ENCODE peak calls at places on chromosomes 12 and 14, in five cellular contexts. V, A, Q, R and H are unnamed samples.

GRCh38 chr12:89880695-89881350 is 172.2 kb upstream of the ATP2B1 start:
- DNase-seq in V (no peak), A (peak), Q (no peak), R (no peak), H (no peak)

GRCh38 chr12:109863961-109864712 is 16.2 kb downstream of the GLTP start:
- DNase-seq in R (no peak), V (no peak), Q (peak), A (no peak), H (peak)

GRCh38 chr14:84643438-84643837 is 886.5 kb upstream of the FLRT2 start:
- DNase-seq in A (no peak), V (no peak), Q (no peak), R (no peak), H (no peak)

GRCh38 chr12:32402170-32402569 is 2.8 kb downstream of the FGD4 start:
- DNase-seq in A (no peak), Q (no peak), V (no peak), R (no peak), H (no peak)

GRCh38 chr12:40254455-40255085 is 29.8 kb downstream of the LRRK2 start:
- DNase-seq in R (no peak), A (no peak), Q (no peak), V (no peak), H (no peak)

GRCh38 chr12:121033625-121034349 is 5.3 kb downstream of the OASL start:
- DNase-seq in V (no peak), R (no peak), A (peak), Q (peak), H (no peak)

GRCh38 chr12:108131035-108131434 is 1.9 kb downstream of the WSCD2 start:
- DNase-seq in R (no peak), Q (no peak), A (no peak), V (no peak), H (no peak)

GRCh38 chr14:50225067-50225973 is 6.1 kb downstream of the SOS2 start:
- DNase-seq in V (no peak), A (no peak), Q (no peak), R (no peak), H (peak)

GRCh38 chr14:22882529-22883190 is 362 bp upstream of the REM2 start:
- DNase-seq in V (peak), Q (peak), R (peak), A (no peak), H (no peak)

GRCh38 chr12:122641976-122642375 is 61.2 kb downstream of the HCAR2 start:
- DNase-seq in R (no peak), V (no peak), A (no peak), Q (no peak), H (no peak)

GRCh38 chr14:77303417-77304156 is 17.1 kb downstream of the POMT2 start:
- DNase-seq in R (peak), V (no peak), A (no peak), Q (peak), H (peak)

GRCh38 chr12:109604902-109605536 is 31.4 kb downstream of the MVK start:
- DNase-seq in Q (no peak), A (no peak), R (no peak), V (no peak), H (no peak)

GRCh38 chr12:53561590-53561953 is 54.3 kb upstream of the NPFF start:
- DNase-seq in Q (peak), V (no peak), R (no peak), A (no peak), H (peak)

GRCh38 chr12:64600164-64600561 is 10.1 kb upstream of the RASSF3 start:
- DNase-seq in R (no peak), V (no peak), Q (no peak), A (no peak), H (no peak)

GRCh38 chr12:18658829-18659228 is 79.0 kb downstream of the PLCZ1 start:
- DNase-seq in V (no peak), Q (no peak), R (no peak), A (no peak), H (no peak)

GRCh38 chr14:75310295-75311059 is 31.8 kb downstream of the FOS start:
- DNase-seq in R (no peak), Q (peak), A (no peak), V (peak), H (no peak)

GRCh38 chr12:9255837-9256236 is 47.6 kb upstream of the PZP start:
- DNase-seq in A (no peak), V (no peak), Q (no peak), R (no peak), H (no peak)

GRCh38 chr14:104238424-104239184 is 100.2 kb downstream of the KIF26A start:
- DNase-seq in A (no peak), Q (no peak), V (peak), R (no peak), H (no peak)

GRCh38 chr12:101038289-101038871 is 171.7 kb downstream of the SLC5A8 start:
- DNase-seq in A (no peak), Q (no peak), R (no peak), V (no peak), H (no peak)

GRCh38 chr14:68848253-68848652 is 55.4 kb upstream of the ZFP36L1 start:
- DNase-seq in A (no peak), Q (no peak), V (no peak), R (no peak), H (no peak)

GRCh38 chr12:25421651-25422150 is 131.4 kb downstream of the LMNTD1 start:
- DNase-seq in R (no peak), A (no peak), Q (no peak), V (no peak), H (no peak)

GRCh38 chr14:44963775-44964380 is 1.9 kb downstream of the TOGARAM1 start:
- DNase-seq in Q (peak), V (no peak), R (no peak), A (no peak), H (peak)

GRCh38 chr12:54010053-54010971 is 1.5 kb downstream of the HOXC8 start:
- DNase-seq in V (no peak), R (no peak), A (no peak), Q (no peak), H (no peak)

GRCh38 chr12:92421701-92422100 is 276.1 kb upstream of the BTG1 start:
- DNase-seq in Q (peak), V (no peak), A (no peak), R (no peak), H (no peak)

GRCh38 chr12:2054091-2055018 is 1.6 kb downstream of the CACNA1C start:
- DNase-seq in A (no peak), Q (no peak), V (no peak), R (no peak), H (no peak)

GRCh38 chr12:56375598-56376434 is 13.2 kb upstream of the APOF start:
- DNase-seq in Q (no peak), R (no peak), A (no peak), V (no peak), H (no peak)
- TF ChIP-seq HDAC2 in Q (no peak), R (no peak), A (no peak), V (no peak), H (no peak)

GRCh38 chr12:46404733-46405132 is 32.2 kb upstream of the SLC38A2 start:
- DNase-seq in R (no peak), V (no peak), A (no peak), Q (no peak), H (no peak)

GRCh38 chr12:46403732-46404097 is 31.1 kb upstream of the SLC38A2 start:
- DNase-seq in R (no peak), A (no peak), Q (no peak), V (no peak), H (no peak)

GRCh38 chr12:46402451-46402850 is 29.9 kb upstream of the SLC38A2 start:
- DNase-seq in V (no peak), A (no peak), R (no peak), Q (no peak), H (no peak)

GRCh38 chr12:46402861-46403731 is 30.5 kb upstream of the SLC38A2 start:
- DNase-seq in R (no peak), A (no peak), V (no peak), Q (no peak), H (peak)

DNA sequence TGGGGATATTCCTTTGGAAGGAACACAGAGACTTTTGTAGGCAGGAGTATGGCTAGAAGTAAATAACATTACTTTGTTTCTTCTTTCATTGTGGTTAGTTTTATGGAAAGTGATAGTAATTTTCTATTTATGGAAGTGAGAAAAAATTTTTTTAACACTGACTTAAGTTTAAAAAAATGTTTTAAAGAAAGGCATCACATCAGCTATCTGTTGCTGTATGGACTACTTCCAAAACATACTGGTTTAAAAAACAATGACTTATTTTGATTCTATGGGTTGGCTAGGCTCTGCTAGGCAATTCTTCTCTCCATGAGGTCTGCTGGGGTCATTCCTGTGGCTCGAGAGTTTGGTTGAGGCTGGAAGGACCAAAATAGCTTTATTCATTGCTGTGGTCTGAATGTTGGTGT is 31.7 kb upstream of the SLC38A2 start:
- DNase-seq in V (no peak), Q (no peak), A (no peak), R (no peak), H (no peak)
- TF ChIP-seq KDM1A in V (no peak), Q (no peak), A (no peak), R (no peak), H (no peak)

GRCh38 chr14:55438066-55438683 is 2.2 kb downstream of the TBPL2 start:
- DNase-seq in Q (peak), V (no peak), A (no peak), R (peak), H (peak)
- TF ChIP-seq HDAC2 in Q (no peak), V (no peak), A (no peak), R (no peak), H (no peak)

GRCh38 chr12:69916541-69917270 is 91.7 kb downstream of the MYRFL start:
- DNase-seq in A (no peak), R (no peak), V (no peak), Q (no peak), H (no peak)
- TF ChIP-seq KDM1A in A (no peak), R (no peak), V (no peak), Q (no peak), H (no peak)

GRCh38 chr12:103986823-103987222 is 21.2 kb downstream of the TDG start:
- DNase-seq in Q (no peak), R (no peak), V (no peak), A (no peak), H (no peak)
- TF ChIP-seq HDAC2 in Q (no peak), R (no peak), V (no peak), A (no peak), H (no peak)